ENCODE peak calls at places on chromosome 19, in five cellular contexts. I is endothelial cell of umbilical vein, D is heart left ventricle, W is tibial nerve, T is adrenal gland. Z is an unnamed sample.

GRCh38 chr19:31413353-31413752 is 64.1 kb upstream of the TSHZ3 start:
- DNase-seq in T (no peak), W (no peak), I (no peak), D (no peak), Z (peak)

GRCh38 chr19:41999071-41999877 is 5.2 kb upstream of the ATP1A3 start:
- DNase-seq in T (no peak), D (no peak), W (no peak), I (no peak), Z (no peak)

GRCh38 chr19:35805518-35806102 is 7.0 kb downstream of the PRODH2 start:
- DNase-seq in T (no peak), W (no peak), D (no peak), I (no peak), Z (no peak)

GRCh38 chr19:10646781-10647180 is 7.4 kb upstream of the ILF3 start:
- DNase-seq in I (no peak), D (no peak), W (no peak), T (no peak), Z (no peak)

GRCh38 chr19:47228168-47228936 is 2.6 kb downstream of the BBC3 start:
- DNase-seq in I (no peak), D (peak), T (peak), W (peak), Z (peak)

GRCh38 chr19:19214892-19215291 is 3.1 kb downstream of the NCAN start:
- DNase-seq in D (no peak), T (peak), I (peak), W (no peak), Z (no peak)

GRCh38 chr19:3760871-3761361 is 576 bp downstream of the APBA3 start:
- DNase-seq in W (no peak), D (no peak), I (no peak), T (no peak), Z (no peak)

GRCh38 chr19:49830766-49831165 is 12.7 kb downstream of the MED25 start:
- DNase-seq in D (no peak), W (no peak), T (no peak), I (no peak), Z (no peak)

GRCh38 chr19:38543807-38544568 is 73.8 kb downstream of the MAP4K1 start:
- DNase-seq in T (peak), D (peak), I (peak), W (peak), Z (peak)

GRCh38 chr19:27776020-27776419 is 1436.9 kb downstream of the UQCRFS1 start:
- DNase-seq in T (peak), W (no peak), I (no peak), D (no peak), Z (no peak)

GRCh38 chr19:33392341-33393285 is 19.1 kb downstream of the CEBPG start:
- DNase-seq in D (no peak), T (peak), I (no peak), W (no peak), Z (peak)

GRCh38 chr19:47065242-47065641 is 16.8 kb upstream of the TMEM160 start:
- DNase-seq in I (no peak), D (no peak), T (no peak), W (no peak), Z (no peak)

GRCh38 chr19:5122671-5123409 is 153.9 kb downstream of the KDM4B start:
- DNase-seq in I (no peak), T (no peak), W (no peak), D (no peak), Z (no peak)

GRCh38 chr19:17455308-17455707 is 5.4 kb downstream of the NXNL1 start:
- DNase-seq in D (no peak), I (no peak), W (no peak), T (no peak), Z (no peak)

GRCh38 chr19:18860725-18861124 is 29.0 kb downstream of the UPF1 start:
- DNase-seq in D (no peak), T (no peak), W (no peak), I (no peak), Z (no peak)

GRCh38 chr19:16052353-16052752 is 23.9 kb upstream of the TPM4 start:
- DNase-seq in D (no peak), T (no peak), I (no peak), W (no peak), Z (no peak)

GRCh38 chr19:16013181-16013850 is 63.0 kb upstream of the TPM4 start:
- DNase-seq in W (no peak), I (no peak), T (no peak), D (no peak), Z (peak)

GRCh38 chr19:17957887-17958286 is 9.0 kb upstream of the KCNN1 start:
- DNase-seq in T (no peak), I (no peak), W (no peak), D (no peak), Z (no peak)

GRCh38 chr19:45100202-45100600 is 7.2 kb downstream of the PPP1R37 start:
- DNase-seq in I (no peak), D (no peak), T (peak), W (no peak), Z (no peak)

GRCh38 chr19:45101796-45102195 is 8.8 kb downstream of the PPP1R37 start:
- DNase-seq in W (no peak), D (no peak), T (peak), I (no peak), Z (no peak)

GRCh38 chr19:45099465-45100201 is 6.7 kb downstream of the PPP1R37 start:
- DNase-seq in T (peak), I (no peak), D (peak), W (no peak), Z (no peak)

GRCh38 chr19:45102481-45102880 is 9.5 kb downstream of the PPP1R37 start:
- DNase-seq in W (no peak), I (no peak), D (no peak), T (no peak), Z (no peak)

DNA sequence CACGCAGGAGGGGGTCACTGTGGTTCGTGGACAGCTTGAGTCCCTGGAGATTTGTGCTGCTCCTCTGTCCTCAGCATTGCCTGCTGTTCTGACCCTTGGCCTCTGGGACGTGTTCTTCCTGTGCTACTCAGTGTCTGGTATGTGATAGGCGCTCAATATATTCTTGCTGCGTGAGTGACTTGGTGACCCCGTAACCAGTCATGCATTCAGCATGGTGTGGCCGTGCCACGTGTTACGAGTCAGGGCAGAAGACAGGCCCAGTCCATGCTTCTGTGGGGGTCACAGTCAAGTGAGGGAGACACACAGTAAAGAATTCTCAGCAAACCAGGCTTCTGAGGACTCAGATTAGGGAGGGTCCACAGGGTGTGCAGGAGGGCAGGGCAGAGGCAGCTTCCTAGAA is 7.8 kb downstream of the PPP1R37 start:
- DNase-seq in T (peak), I (no peak), D (no peak), W (no peak), Z (no peak)
- TF ChIP-seq POLR2A in T (no peak), I (no peak), D (no peak), W (no peak), Z (no peak)

GRCh38 chr19:2739602-2740313 is at the start of gene SLC39A3:
- DNase-seq in T (peak), W (peak), D (peak), I (peak), Z (peak)
- TF ChIP-seq CTCF in T (peak), W (peak), D (peak), I (no peak), Z (peak)

DNA sequence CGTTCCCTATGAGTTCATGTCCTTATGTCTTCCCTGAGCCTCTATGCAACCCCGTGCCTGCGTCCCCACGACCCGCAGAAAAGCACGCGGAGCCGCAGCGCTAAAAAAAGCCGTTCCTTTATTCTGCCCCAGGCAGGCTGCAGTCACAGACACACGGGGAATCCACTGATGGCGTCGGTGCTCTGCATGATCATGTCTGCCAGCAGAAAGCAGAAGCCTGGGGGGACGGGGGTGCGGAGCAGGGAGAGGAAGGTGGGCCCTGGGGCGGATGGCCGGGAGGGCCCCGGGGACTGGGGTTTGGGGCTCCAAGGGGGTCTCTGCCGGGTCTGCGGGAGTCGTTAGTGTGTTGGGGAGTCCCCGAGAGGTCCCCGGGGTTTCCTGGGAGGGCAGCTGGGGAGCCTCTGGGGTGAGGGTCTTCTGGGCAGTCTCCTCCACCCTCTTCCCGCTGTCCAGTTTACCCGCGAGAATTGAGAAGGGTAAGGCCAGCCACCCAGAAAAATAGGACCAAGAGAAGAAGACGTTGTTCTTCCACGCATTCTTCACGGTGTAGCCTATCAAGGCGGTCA is 894 bp upstream of the ETFB start:
- DNase-seq in T (no peak), W (no peak), D (no peak), I (peak), Z (peak)
- TF ChIP-seq POLR2A in T (peak), W (peak), D (peak), I (no peak), Z (no peak)

DNA sequence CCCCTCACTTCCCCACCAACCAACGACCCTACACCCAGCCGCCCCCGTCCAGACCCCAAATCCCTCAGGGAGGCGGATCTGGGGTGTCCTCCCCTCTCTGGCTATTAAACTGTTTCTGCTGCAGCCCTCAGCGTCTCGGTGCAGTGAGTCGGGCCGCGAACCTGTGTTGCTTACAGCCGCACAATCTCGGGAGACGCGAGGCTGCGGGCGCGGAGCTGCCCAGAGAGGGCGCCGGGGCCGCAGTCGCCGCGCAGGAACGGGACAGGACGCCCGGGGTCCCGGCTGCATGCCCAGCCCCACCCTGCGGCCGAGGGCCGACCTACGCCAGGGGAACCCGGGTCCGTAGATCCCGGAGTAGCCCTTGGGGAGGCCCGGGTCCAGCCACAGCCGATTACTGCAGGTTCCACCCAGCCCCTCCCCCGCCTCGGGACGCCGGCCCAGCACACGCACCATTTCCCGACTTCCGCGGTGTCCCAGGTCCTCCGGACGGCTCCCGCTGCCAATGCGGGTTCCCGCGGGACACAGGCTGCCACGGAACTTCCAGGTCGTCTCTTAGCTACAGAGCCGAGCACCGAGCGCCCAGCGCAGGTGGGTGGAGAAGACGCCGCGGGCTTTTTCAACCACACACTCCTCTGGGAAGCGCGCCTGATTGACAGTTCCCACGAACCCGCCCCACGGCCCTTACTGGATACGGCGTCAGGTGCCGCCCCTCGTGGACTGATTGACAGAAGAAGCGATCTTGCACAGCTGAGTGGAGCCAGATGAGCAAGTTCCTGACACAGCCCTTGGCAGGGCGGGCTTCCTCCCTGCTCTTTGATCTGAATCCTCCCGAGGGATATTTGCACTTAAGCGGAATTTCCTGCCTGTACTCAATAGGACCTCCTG is at the start of gene ZNF799:
- DNase-seq in I (peak), D (peak), T (peak), W (peak), Z (peak)
- TF ChIP-seq CTCF in I (peak), D (peak), T (no peak), W (no peak), Z (no peak)

DNA sequence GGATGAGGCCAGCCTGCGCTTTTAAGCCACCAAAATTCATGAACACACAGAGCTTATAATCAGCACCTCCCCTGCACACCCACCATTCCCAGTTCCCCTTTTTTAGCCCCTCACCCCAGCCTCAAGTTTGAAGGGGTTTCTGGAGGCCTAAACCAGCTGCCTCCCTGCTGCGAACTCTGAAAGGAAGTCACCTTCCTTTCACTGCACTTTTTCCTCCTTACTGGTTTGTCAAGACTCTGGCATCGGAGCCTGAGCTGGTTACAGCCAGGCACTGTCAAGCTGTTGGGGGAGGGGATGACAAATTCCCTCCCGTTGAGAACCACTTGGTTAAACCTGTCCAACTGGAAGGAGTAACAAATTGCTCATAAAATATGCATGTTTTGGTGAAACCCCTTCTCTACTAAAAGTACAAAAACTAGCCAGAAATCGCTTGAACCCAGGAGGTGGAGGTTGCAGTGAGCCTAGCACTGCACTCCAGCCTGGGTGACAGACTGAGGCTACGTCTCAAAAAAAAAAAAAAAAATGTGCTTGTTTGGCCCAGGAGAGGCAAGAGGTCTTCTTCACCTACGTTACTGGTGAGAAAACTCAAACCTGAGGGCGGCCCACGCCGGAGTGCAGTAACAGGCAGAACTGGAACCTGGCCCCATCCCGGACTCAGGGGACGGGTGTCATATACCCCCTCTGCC is 671 bp upstream of the ADAT3 start:
- DNase-seq in D (no peak), W (no peak), T (no peak), I (no peak), Z (peak)
- TF ChIP-seq POLR2A in D (no peak), W (no peak), T (no peak), I (no peak), Z (no peak)